ENCODE peak calls at places on chromosomes 16 and 17, in eight cellular contexts. L is lower leg skin, Z is tibial nerve, S is IMR-90, U is MCF 10A, W is cardiac muscle cell, B is left ventricle myocardium inferior, Y is left lung. N is an unnamed sample.

GRCh38 chr17:5272313-5272712 is 9.8 kb upstream of the RABEP1 start:
- DNase-seq in Z (no peak), S (no peak), B (no peak), L (no peak), Y (no peak), U (no peak), W (no peak), N (peak)

GRCh38 chr16:65722429-65722828 is 600.6 kb upstream of the CDH11 start:
- DNase-seq in W (no peak), S (no peak), B (no peak), L (no peak), Y (no peak), U (no peak), Z (no peak), N (no peak)

GRCh38 chr16:50642349-50642748 is 38.8 kb downstream of the SNX20 start:
- DNase-seq in L (no peak), U (no peak), S (no peak), W (no peak), Z (no peak), B (no peak), Y (no peak), N (no peak)

GRCh38 chr17:6711081-6711674 is 2.0 kb downstream of the SLC13A5 start:
- DNase-seq in U (peak), S (no peak), L (no peak), Y (no peak), Z (no peak), B (no peak), W (no peak), N (no peak)

GRCh38 chr17:68199837-68200688 is 47.8 kb upstream of the AMZ2 start:
- DNase-seq in B (no peak), Y (no peak), S (no peak), W (no peak), Z (no peak), L (no peak), U (no peak), N (no peak)

GRCh38 chr16:1887711-1888354 is 15.9 kb upstream of the MEIOB start:
- DNase-seq in W (no peak), L (no peak), Z (no peak), U (peak), Y (peak), S (no peak), B (no peak), N (no peak)

GRCh38 chr17:76546556-76547182 is 6.8 kb downstream of the PRCD start:
- DNase-seq in W (no peak), U (peak), L (no peak), S (peak), B (no peak), Y (no peak), Z (no peak), N (peak)

GRCh38 chr17:14748036-14748715 is 447.3 kb downstream of the HS3ST3B1 start:
- DNase-seq in W (no peak), Y (peak), B (no peak), U (peak), L (no peak), S (no peak), Z (no peak), N (peak)

GRCh38 chr16:8656376-8656775 is 18.0 kb upstream of the ABAT start:
- DNase-seq in Z (no peak), Y (no peak), U (no peak), S (no peak), L (no peak), W (no peak), B (no peak), N (no peak)

GRCh38 chr16:50172195-50172922 is 19.3 kb downstream of the TENT4B start:
- DNase-seq in W (no peak), Z (no peak), B (no peak), U (no peak), Y (no peak), S (no peak), L (no peak), N (no peak)

GRCh38 chr16:10314811-10315210 is 71.0 kb upstream of the ATF7IP2 start:
- DNase-seq in L (no peak), Y (no peak), Z (no peak), U (peak), B (no peak), W (no peak), S (no peak), N (peak)

GRCh38 chr17:915416-916201 is 64.0 kb downstream of the NXN start:
- DNase-seq in B (no peak), S (no peak), Z (peak), W (peak), U (peak), L (no peak), Y (no peak), N (peak)

GRCh38 chr17:57707892-57708291 is 37.2 kb downstream of the CCDC182 start:
- DNase-seq in B (no peak), U (no peak), Y (no peak), Z (no peak), W (peak), S (peak), L (no peak), N (no peak)

GRCh38 chr17:46770818-46771600 is 47.5 kb downstream of the WNT3 start:
- DNase-seq in B (peak), U (no peak), S (peak), W (peak), Y (peak), Z (no peak), L (no peak), N (peak)

GRCh38 chr17:40854175-40854814 is 12.7 kb downstream of the KRT12 start:
- DNase-seq in Z (no peak), B (no peak), Y (no peak), U (peak), L (no peak), S (peak), W (no peak), N (peak)

GRCh38 chr17:48357727-48358126 is 72.3 kb downstream of the SKAP1 start:
- DNase-seq in U (no peak), B (no peak), Z (no peak), S (peak), Y (no peak), W (no peak), L (no peak), N (no peak)

GRCh38 chr16:9151074-9151473 is 59.6 kb downstream of the HAPSTR1 start:
- DNase-seq in U (no peak), W (no peak), S (no peak), B (no peak), Y (no peak), L (no peak), Z (no peak), N (no peak)

GRCh38 chr16:80680839-80681238 is 123.6 kb downstream of the CDYL2 start:
- DNase-seq in B (no peak), U (no peak), W (no peak), Y (no peak), S (no peak), Z (no peak), L (no peak), N (no peak)

GRCh38 chr16:84532855-84533486 is 28.5 kb upstream of the MEAK7 start:
- DNase-seq in S (no peak), B (no peak), W (no peak), Z (no peak), L (no peak), U (peak), Y (no peak), N (peak)

GRCh38 chr17:5097101-5097834 is 14.4 kb downstream of the ZNF232 start:
- DNase-seq in W (peak), L (peak), Y (peak), S (no peak), U (no peak), Z (peak), B (peak), N (no peak)

GRCh38 chr16:71364306-71364705 is 5.8 kb downstream of the CALB2 start:
- DNase-seq in Y (no peak), U (no peak), B (no peak), Z (no peak), S (no peak), W (no peak), L (no peak), N (no peak)

GRCh38 chr16:71368958-71369357 is 10.4 kb downstream of the CALB2 start:
- DNase-seq in B (no peak), Y (no peak), W (no peak), S (no peak), U (no peak), Z (no peak), L (no peak), N (no peak)

GRCh38 chr16:71369494-71369893 is 11.0 kb downstream of the CALB2 start:
- DNase-seq in U (no peak), B (no peak), Z (no peak), Y (no peak), L (no peak), S (no peak), W (no peak), N (no peak)

GRCh38 chr16:71365021-71365420 is 6.5 kb downstream of the CALB2 start:
- DNase-seq in U (no peak), B (no peak), L (no peak), S (no peak), W (no peak), Z (no peak), Y (no peak), N (no peak)

GRCh38 chr16:71367243-71367976 is 8.9 kb downstream of the CALB2 start:
- DNase-seq in W (peak), L (no peak), S (peak), Y (no peak), B (no peak), Z (no peak), U (peak), N (peak)
- TF ChIP-seq CTCF in W (peak), L (no peak), S (peak), Y (no peak), B (peak), Z (no peak), U (peak), N (peak)

GRCh38 chr17:27609606-27610303 is 21.2 kb upstream of the LGALS9 start:
- DNase-seq in B (no peak), U (peak), Y (peak), L (no peak), W (no peak), Z (no peak), S (peak), N (peak)
- TF ChIP-seq CTCF in B (peak), U (peak), Y (peak), L (no peak), W (peak), Z (peak), S (peak), N (peak)

GRCh38 chr16:70254095-70254964 is 2.6 kb upstream of the EXOSC6 start:
- DNase-seq in B (no peak), U (no peak), W (no peak), S (peak), Y (no peak), Z (no peak), L (no peak), N (peak)

GRCh38 chr16:70253291-70254094 is 1.8 kb upstream of the EXOSC6 start:
- DNase-seq in Z (peak), W (peak), B (no peak), S (peak), L (no peak), U (peak), Y (no peak), N (peak)

GRCh38 chr16:70250748-70251650 is 741 bp downstream of the EXOSC6 start:
- DNase-seq in S (peak), Y (peak), Z (no peak), W (peak), U (peak), B (no peak), L (no peak), N (peak)

GRCh38 chr16:70251651-70252354 is at the start of gene EXOSC6:
- DNase-seq in S (peak), L (peak), B (peak), Y (peak), W (peak), U (peak), Z (peak), N (peak)

GRCh38 chr16:70252355-70252988 is 732 bp upstream of the EXOSC6 start:
- DNase-seq in Z (no peak), L (no peak), B (no peak), W (peak), U (no peak), Y (no peak), S (peak), N (peak)
- TF ChIP-seq CTCF in Z (peak), L (no peak), B (no peak), W (peak), U (peak), Y (no peak), S (peak), N (peak)

GRCh38 chr16:4612474-4612931 is 2.2 kb downstream of the UBALD1 start:
- DNase-seq in Y (no peak), Z (no peak), S (no peak), B (no peak), L (no peak), W (no peak), U (no peak), N (no peak)
- TF ChIP-seq CTCF in Y (no peak), Z (no peak), S (peak), B (no peak), L (no peak), W (peak), U (no peak), N (no peak)

DNA sequence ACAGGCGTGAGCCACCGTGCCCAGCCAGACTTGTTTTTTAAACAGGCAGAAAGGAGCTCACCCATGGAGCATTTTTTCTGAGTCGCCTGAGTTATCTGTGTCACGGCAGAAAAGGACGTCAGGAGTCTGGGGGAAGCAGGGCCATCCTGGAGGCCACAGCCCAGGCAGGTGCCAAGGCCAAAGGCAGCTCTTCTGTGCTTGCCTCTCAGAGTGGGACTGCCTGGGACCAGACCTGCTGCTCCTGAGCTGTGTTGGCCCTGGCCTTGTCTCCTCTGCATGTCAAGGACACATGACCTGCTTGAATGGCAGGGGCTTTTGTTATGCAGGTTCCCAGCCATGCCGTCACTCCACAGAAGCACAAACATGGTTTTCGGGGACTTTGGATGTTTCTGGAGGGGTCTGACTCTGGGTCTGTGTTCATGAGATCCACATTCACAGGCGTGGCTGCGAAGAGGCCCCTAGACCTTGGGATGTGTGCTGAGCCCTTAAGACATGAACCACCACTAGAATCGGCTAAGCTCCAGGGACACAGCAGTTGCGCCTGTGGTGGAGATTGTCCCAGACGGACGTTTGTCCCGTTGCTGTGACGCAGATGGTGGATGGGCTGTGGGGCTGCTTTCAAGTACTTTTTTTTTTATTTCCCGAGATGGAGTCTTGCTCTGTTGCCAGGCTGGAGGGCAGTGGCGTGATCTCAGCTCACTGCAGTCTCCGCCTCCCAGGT is 33.8 kb downstream of the FOXK2 start:
- DNase-seq in S (no peak), B (no peak), W (no peak), Z (no peak), U (no peak), Y (no peak), L (no peak), N (no peak)
- TF ChIP-seq CTCF in S (no peak), B (no peak), W (no peak), Z (no peak), U (no peak), Y (no peak), L (no peak), N (no peak)

GRCh38 chr17:55527520-55528118 is 16.4 kb upstream of the SMIM36 start:
- DNase-seq in Z (peak), L (peak), W (peak), U (peak), Y (no peak), S (peak), B (no peak), N (peak)
- TF ChIP-seq CTCF in Z (peak), L (no peak), W (peak), U (peak), Y (peak), S (peak), B (peak), N (peak)

GRCh38 chr17:81907219-81908145 is 3.7 kb downstream of the PCYT2 start:
- DNase-seq in W (no peak), U (no peak), Y (no peak), Z (no peak), S (no peak), L (no peak), B (no peak), N (no peak)
- TF ChIP-seq CTCF in W (no peak), U (no peak), Y (no peak), Z (no peak), S (no peak), L (no peak), B (no peak), N (no peak)

GRCh38 chr16:67179421-67180080 is 4.2 kb downstream of the MATCAP1 start:
- DNase-seq in W (no peak), B (no peak), U (no peak), L (no peak), Y (no peak), Z (no peak), S (no peak), N (no peak)
- TF ChIP-seq CTCF in W (no peak), B (no peak), U (peak), L (no peak), Y (no peak), Z (no peak), S (peak), N (peak)

GRCh38 chr17:9252525-9252924 is 231.2 kb downstream of the NTN1 start:
- DNase-seq in Y (no peak), S (no peak), B (no peak), Z (no peak), W (no peak), U (no peak), L (no peak), N (no peak)
- TF ChIP-seq CTCF in Y (no peak), S (no peak), B (no peak), Z (no peak), W (no peak), U (no peak), L (no peak), N (no peak)